ENCODE peak calls at places on chromosomes 5 and 9, in eight cellular contexts. One of them, this sample, is unnamed.

GRCh38 chr9:77486968-77487367 is 161.2 kb downstream of the GNA14 start:
- DNase-seq in body of pancreas: no peak
- DNase-seq in CD4-positive, alpha-beta T cell: no peak
- DNase-seq in epithelial cell of proximal tubule: no peak
- DNase-seq in cardiac fibroblast: peak; percentile 55
- DNase-seq in sigmoid colon: no peak
- DNase-seq in tibial artery: no peak
- DNase-seq in Peyer's patch: no peak
- DNase-seq in this sample: no peak

GRCh38 chr9:34992376-34992951 is 2.9 kb downstream of the DNAJB5 start:
- DNase-seq in Peyer's patch: no peak
- DNase-seq in cardiac fibroblast: peak; percentile 93
- DNase-seq in body of pancreas: peak; percentile 48
- DNase-seq in CD4-positive, alpha-beta T cell: no peak
- DNase-seq in sigmoid colon: peak; percentile 86
- DNase-seq in tibial artery: peak; percentile 76
- DNase-seq in epithelial cell of proximal tubule: peak; percentile 59
- DNase-seq in this sample: no peak

GRCh38 chr9:16341176-16341575 is 529.3 kb downstream of the BNC2 start:
- DNase-seq in epithelial cell of proximal tubule: no peak
- DNase-seq in Peyer's patch: no peak
- DNase-seq in sigmoid colon: no peak
- DNase-seq in body of pancreas: no peak
- DNase-seq in cardiac fibroblast: peak; percentile 41
- DNase-seq in CD4-positive, alpha-beta T cell: no peak
- DNase-seq in tibial artery: no peak
- DNase-seq in this sample: no peak

GRCh38 chr5:176955895-176956294 is 50.7 kb downstream of the UIMC1 start:
- DNase-seq in CD4-positive, alpha-beta T cell: no peak
- DNase-seq in tibial artery: no peak
- DNase-seq in cardiac fibroblast: peak; percentile 34
- DNase-seq in Peyer's patch: no peak
- DNase-seq in sigmoid colon: no peak
- DNase-seq in body of pancreas: no peak
- DNase-seq in epithelial cell of proximal tubule: no peak
- DNase-seq in this sample: no peak

GRCh38 chr5:154523704-154524103 is 45.7 kb upstream of the HAND1 start:
- DNase-seq in CD4-positive, alpha-beta T cell: no peak
- DNase-seq in body of pancreas: no peak
- DNase-seq in Peyer's patch: no peak
- DNase-seq in cardiac fibroblast: no peak
- DNase-seq in tibial artery: no peak
- DNase-seq in epithelial cell of proximal tubule: no peak
- DNase-seq in sigmoid colon: no peak
- DNase-seq in this sample: no peak

GRCh38 chr5:113147088-113147487 is 170.5 kb downstream of the DCP2 start:
- DNase-seq in body of pancreas: no peak
- DNase-seq in tibial artery: no peak
- DNase-seq in sigmoid colon: no peak
- DNase-seq in cardiac fibroblast: peak; percentile 85
- DNase-seq in epithelial cell of proximal tubule: no peak
- DNase-seq in Peyer's patch: no peak
- DNase-seq in CD4-positive, alpha-beta T cell: no peak
- DNase-seq in this sample: no peak

GRCh38 chr9:101451498-101451897 is 15.9 kb upstream of the ALDOB start:
- DNase-seq in CD4-positive, alpha-beta T cell: no peak
- DNase-seq in body of pancreas: no peak
- DNase-seq in epithelial cell of proximal tubule: no peak
- DNase-seq in cardiac fibroblast: no peak
- DNase-seq in tibial artery: no peak
- DNase-seq in Peyer's patch: no peak
- DNase-seq in sigmoid colon: no peak
- DNase-seq in this sample: no peak

GRCh38 chr5:147782053-147783028 is at the start of gene JAKMIP2:
- DNase-seq in body of pancreas: peak; percentile 75
- DNase-seq in sigmoid colon: peak; percentile 76
- DNase-seq in CD4-positive, alpha-beta T cell: peak; percentile 74
- DNase-seq in epithelial cell of proximal tubule: no peak
- DNase-seq in tibial artery: peak; percentile 24
- DNase-seq in Peyer's patch: peak; percentile 72
- DNase-seq in cardiac fibroblast: peak; percentile 18
- DNase-seq in this sample: no peak

GRCh38 chr9:112333639-112334318 is 360 bp upstream of the PTBP3 start:
- DNase-seq in tibial artery: peak; percentile 92
- DNase-seq in sigmoid colon: peak; percentile 97
- DNase-seq in body of pancreas: peak; percentile 94
- DNase-seq in cardiac fibroblast: peak; percentile 95
- DNase-seq in epithelial cell of proximal tubule: no peak
- DNase-seq in Peyer's patch: peak; percentile 90
- DNase-seq in CD4-positive, alpha-beta T cell: peak; percentile 93
- DNase-seq in this sample: peak; percentile 90

GRCh38 chr5:139140631-139141071 is 57.5 kb downstream of the SIL1 start:
- DNase-seq in body of pancreas: no peak
- DNase-seq in epithelial cell of proximal tubule: no peak
- DNase-seq in CD4-positive, alpha-beta T cell: no peak
- DNase-seq in Peyer's patch: no peak
- DNase-seq in sigmoid colon: peak; percentile 78
- DNase-seq in cardiac fibroblast: peak; percentile 18
- DNase-seq in tibial artery: peak; percentile 36
- DNase-seq in this sample: no peak

GRCh38 chr5:73152411-73153388 is 20.3 kb upstream of the TMEM174 start:
- DNase-seq in cardiac fibroblast: no peak
- DNase-seq in epithelial cell of proximal tubule: no peak
- DNase-seq in body of pancreas: no peak
- DNase-seq in sigmoid colon: no peak
- DNase-seq in Peyer's patch: no peak
- DNase-seq in CD4-positive, alpha-beta T cell: no peak
- DNase-seq in tibial artery: no peak
- DNase-seq in this sample: peak; percentile 47

GRCh38 chr5:14483504-14484157 is 98.0 kb upstream of the OTULINL start:
- DNase-seq in tibial artery: no peak
- DNase-seq in body of pancreas: no peak
- DNase-seq in sigmoid colon: no peak
- DNase-seq in Peyer's patch: no peak
- DNase-seq in cardiac fibroblast: no peak
- DNase-seq in CD4-positive, alpha-beta T cell: no peak
- DNase-seq in epithelial cell of proximal tubule: no peak
- DNase-seq in this sample: no peak

GRCh38 chr5:36298546-36298945 is 3.2 kb downstream of the RANBP3L start:
- DNase-seq in tibial artery: no peak
- DNase-seq in CD4-positive, alpha-beta T cell: no peak
- DNase-seq in epithelial cell of proximal tubule: no peak
- DNase-seq in Peyer's patch: no peak
- DNase-seq in body of pancreas: no peak
- DNase-seq in cardiac fibroblast: no peak
- DNase-seq in sigmoid colon: no peak
- DNase-seq in this sample: no peak

GRCh38 chr5:151648988-151649387 is 37.7 kb downstream of the SPARC start:
- DNase-seq in sigmoid colon: no peak
- DNase-seq in body of pancreas: no peak
- DNase-seq in CD4-positive, alpha-beta T cell: no peak
- DNase-seq in epithelial cell of proximal tubule: no peak
- DNase-seq in cardiac fibroblast: no peak
- DNase-seq in Peyer's patch: no peak
- DNase-seq in tibial artery: no peak
- DNase-seq in this sample: no peak

GRCh38 chr5:151520294-151520693 is 70.8 kb downstream of the FAT2 start:
- DNase-seq in epithelial cell of proximal tubule: no peak
- DNase-seq in Peyer's patch: no peak
- DNase-seq in tibial artery: no peak
- DNase-seq in CD4-positive, alpha-beta T cell: no peak
- DNase-seq in sigmoid colon: no peak
- DNase-seq in body of pancreas: no peak
- DNase-seq in cardiac fibroblast: no peak
- DNase-seq in this sample: no peak

GRCh38 chr5:1414311-1415058 is 30.8 kb downstream of the SLC6A3 start:
- DNase-seq in cardiac fibroblast: no peak
- DNase-seq in CD4-positive, alpha-beta T cell: no peak
- DNase-seq in tibial artery: no peak
- DNase-seq in sigmoid colon: no peak
- DNase-seq in body of pancreas: no peak
- DNase-seq in Peyer's patch: no peak
- DNase-seq in epithelial cell of proximal tubule: no peak
- DNase-seq in this sample: no peak

GRCh38 chr9:116549061-116549664 is 137.9 kb upstream of the TRIM32 start:
- DNase-seq in cardiac fibroblast: peak; percentile 98
- DNase-seq in CD4-positive, alpha-beta T cell: no peak
- DNase-seq in body of pancreas: peak; percentile 65
- DNase-seq in epithelial cell of proximal tubule: peak; percentile 86
- DNase-seq in sigmoid colon: peak; percentile 89
- DNase-seq in Peyer's patch: peak; percentile 16
- DNase-seq in tibial artery: peak; percentile 83
- DNase-seq in this sample: peak; percentile 66

GRCh38 chr9:131645078-131645776 is 94.6 kb downstream of the RAPGEF1 start:
- DNase-seq in epithelial cell of proximal tubule: no peak
- DNase-seq in Peyer's patch: no peak
- DNase-seq in sigmoid colon: no peak
- DNase-seq in tibial artery: peak; percentile 5
- DNase-seq in body of pancreas: no peak
- DNase-seq in cardiac fibroblast: no peak
- DNase-seq in CD4-positive, alpha-beta T cell: no peak
- DNase-seq in this sample: no peak

DNA sequence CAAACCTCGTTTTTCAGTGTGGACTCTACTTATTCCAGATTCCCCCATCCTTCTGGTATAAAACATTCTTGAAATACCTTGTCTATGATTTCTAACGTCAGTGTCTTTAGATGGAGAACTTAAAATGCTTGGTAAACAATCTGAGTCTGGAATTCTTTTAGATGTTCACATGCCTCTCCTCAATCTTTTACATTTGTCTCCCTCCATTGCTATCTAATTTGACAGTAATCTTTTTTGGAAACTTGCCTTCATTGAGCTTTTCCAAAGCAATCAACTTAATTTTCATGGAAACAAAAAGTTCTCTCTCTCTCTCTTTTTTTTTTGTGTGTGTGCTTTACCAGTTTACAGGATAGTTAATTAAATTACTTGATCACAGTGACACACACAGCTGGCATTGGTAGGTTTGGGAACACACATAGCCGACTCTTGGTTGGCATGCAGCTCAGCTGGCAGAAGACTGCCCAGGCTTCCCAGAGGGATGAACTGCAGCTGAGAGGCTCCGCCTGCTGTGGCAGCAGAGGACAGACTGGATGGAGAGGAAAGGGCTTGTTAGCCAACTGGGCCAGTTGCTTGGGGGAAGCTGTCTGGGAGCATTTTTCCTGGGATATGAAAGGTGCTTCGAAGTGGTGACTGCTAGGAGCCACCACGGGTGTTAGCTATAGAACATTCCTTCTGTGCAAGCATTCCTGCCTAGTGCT is 271.3 kb downstream of the ZSWIM6 start:
- DNase-seq in sigmoid colon: no peak
- DNase-seq in CD4-positive, alpha-beta T cell: no peak
- DNase-seq in epithelial cell of proximal tubule: no peak
- DNase-seq in cardiac fibroblast: no peak
- DNase-seq in body of pancreas: peak; percentile 46
- DNase-seq in Peyer's patch: no peak
- DNase-seq in tibial artery: no peak
- DNase-seq in this sample: no peak
- TF ChIP-seq CTCF in sigmoid colon: no peak
- TF ChIP-seq CTCF in CD4-positive, alpha-beta T cell: no peak
- TF ChIP-seq CTCF in epithelial cell of proximal tubule: no peak
- TF ChIP-seq CTCF in cardiac fibroblast: no peak
- TF ChIP-seq CTCF in body of pancreas: no peak
- TF ChIP-seq CTCF in Peyer's patch: no peak
- TF ChIP-seq CTCF in tibial artery: peak; percentile 9
- TF ChIP-seq CTCF in this sample: no peak

GRCh38 chr9:100125913-100126312 is 26.9 kb downstream of the INVS start:
- DNase-seq in cardiac fibroblast: no peak
- DNase-seq in CD4-positive, alpha-beta T cell: no peak
- DNase-seq in body of pancreas: no peak
- DNase-seq in tibial artery: no peak
- DNase-seq in Peyer's patch: no peak
- DNase-seq in epithelial cell of proximal tubule: no peak
- DNase-seq in sigmoid colon: no peak
- DNase-seq in this sample: no peak

GRCh38 chr9:100125236-100125635 is 26.2 kb downstream of the INVS start:
- DNase-seq in CD4-positive, alpha-beta T cell: no peak
- DNase-seq in body of pancreas: peak; percentile 7
- DNase-seq in sigmoid colon: no peak
- DNase-seq in epithelial cell of proximal tubule: no peak
- DNase-seq in Peyer's patch: no peak
- DNase-seq in cardiac fibroblast: no peak
- DNase-seq in tibial artery: no peak
- DNase-seq in this sample: no peak

GRCh38 chr9:100117316-100117715 is 18.3 kb downstream of the INVS start:
- DNase-seq in tibial artery: no peak
- DNase-seq in cardiac fibroblast: no peak
- DNase-seq in Peyer's patch: no peak
- DNase-seq in body of pancreas: no peak
- DNase-seq in CD4-positive, alpha-beta T cell: no peak
- DNase-seq in sigmoid colon: no peak
- DNase-seq in epithelial cell of proximal tubule: no peak
- DNase-seq in this sample: no peak

GRCh38 chr9:100120286-100120685 is 21.2 kb downstream of the INVS start:
- DNase-seq in Peyer's patch: no peak
- DNase-seq in CD4-positive, alpha-beta T cell: no peak
- DNase-seq in cardiac fibroblast: no peak
- DNase-seq in body of pancreas: no peak
- DNase-seq in tibial artery: no peak
- DNase-seq in epithelial cell of proximal tubule: no peak
- DNase-seq in sigmoid colon: no peak
- DNase-seq in this sample: no peak
- TF ChIP-seq CTCF in Peyer's patch: no peak
- TF ChIP-seq CTCF in CD4-positive, alpha-beta T cell: no peak
- TF ChIP-seq CTCF in cardiac fibroblast: no peak
- TF ChIP-seq CTCF in body of pancreas: no peak
- TF ChIP-seq CTCF in tibial artery: no peak
- TF ChIP-seq CTCF in epithelial cell of proximal tubule: no peak
- TF ChIP-seq CTCF in sigmoid colon: no peak
- TF ChIP-seq CTCF in this sample: no peak

DNA sequence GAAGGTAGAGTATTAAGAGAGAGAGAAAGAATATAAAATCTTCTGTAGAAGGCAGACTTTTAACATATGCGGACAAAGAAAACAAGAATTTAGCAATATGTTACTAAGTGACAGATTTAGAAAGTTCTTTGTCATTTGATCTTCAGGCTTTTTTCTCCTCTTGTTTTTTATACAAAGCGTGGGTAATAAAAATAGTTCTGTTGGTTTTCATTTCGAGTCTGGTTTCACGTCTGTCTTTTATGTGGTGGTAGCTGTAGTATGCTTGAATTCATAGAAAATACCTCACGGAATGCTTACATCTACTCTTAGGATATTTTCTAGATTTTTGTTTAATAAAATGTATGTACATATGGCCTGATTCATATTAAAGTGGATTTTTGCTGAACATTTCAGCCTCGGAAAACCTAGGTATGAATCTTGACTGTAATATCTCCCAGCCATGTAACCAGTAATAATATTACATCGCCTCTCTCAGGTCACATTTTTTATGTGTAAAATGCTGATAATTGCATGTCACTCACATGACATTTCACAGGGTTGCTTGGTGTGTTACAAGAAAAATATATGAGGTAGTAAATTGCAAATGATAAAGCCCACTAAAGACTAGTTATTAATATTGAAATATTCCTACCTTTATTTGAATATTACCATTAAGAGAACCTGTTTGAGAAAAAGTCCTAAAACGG is 72.5 kb upstream of the TAF11L2 start:
- DNase-seq in cardiac fibroblast: no peak
- DNase-seq in sigmoid colon: no peak
- DNase-seq in tibial artery: no peak
- DNase-seq in CD4-positive, alpha-beta T cell: no peak
- DNase-seq in body of pancreas: no peak
- DNase-seq in epithelial cell of proximal tubule: no peak
- DNase-seq in Peyer's patch: no peak
- DNase-seq in this sample: no peak
- TF ChIP-seq CTCF in cardiac fibroblast: no peak
- TF ChIP-seq CTCF in sigmoid colon: no peak
- TF ChIP-seq CTCF in tibial artery: no peak
- TF ChIP-seq CTCF in CD4-positive, alpha-beta T cell: no peak
- TF ChIP-seq CTCF in body of pancreas: no peak
- TF ChIP-seq CTCF in epithelial cell of proximal tubule: no peak
- TF ChIP-seq CTCF in Peyer's patch: no peak
- TF ChIP-seq CTCF in this sample: no peak

GRCh38 chr9:82524407-82524806 is 535.8 kb downstream of the SPATA31D1 start:
- DNase-seq in CD4-positive, alpha-beta T cell: no peak
- DNase-seq in tibial artery: no peak
- DNase-seq in cardiac fibroblast: no peak
- DNase-seq in sigmoid colon: no peak
- DNase-seq in epithelial cell of proximal tubule: no peak
- DNase-seq in body of pancreas: no peak
- DNase-seq in Peyer's patch: no peak
- DNase-seq in this sample: no peak
- TF ChIP-seq CTCF in CD4-positive, alpha-beta T cell: no peak
- TF ChIP-seq CTCF in tibial artery: no peak
- TF ChIP-seq CTCF in cardiac fibroblast: no peak
- TF ChIP-seq CTCF in sigmoid colon: no peak
- TF ChIP-seq CTCF in epithelial cell of proximal tubule: no peak
- TF ChIP-seq CTCF in body of pancreas: no peak
- TF ChIP-seq CTCF in Peyer's patch: no peak
- TF ChIP-seq CTCF in this sample: no peak